ENCODE peak calls at places on chromosome 20, in eight cellular contexts. P is neural progenitor cell, R is Panc1, L is mammary epithelial cell, G is BJ, Y is lower leg skin, E is heart right ventricle, X is mucosa of descending colon. A is an unnamed sample.

GRCh38 chr20:19903168-19903676 is 113.9 kb upstream of the NAA20 start:
- DNase-seq in P (no peak), R (no peak), L (no peak), G (no peak), Y (peak; percentile 42), E (no peak), X (peak; percentile 43), A (no peak)

GRCh38 chr20:53023717-53024116 is 51.6 kb downstream of the TSHZ2 start:
- DNase-seq in P (no peak), R (no peak), L (no peak), G (no peak), Y (no peak), E (no peak), X (no peak), A (no peak)

GRCh38 chr20:59153355-59153681 is 10.3 kb upstream of the ZNF831 start:
- DNase-seq in P (no peak), R (no peak), L (no peak), G (no peak), Y (peak; percentile 51), E (peak; percentile 70), X (peak; percentile 58), A (no peak)

GRCh38 chr20:47453167-47453782 is 48.4 kb upstream of the NCOA3 start:
- DNase-seq in P (no peak), R (peak; percentile 68), L (peak; percentile 95), G (peak; percentile 87), Y (no peak), E (no peak), X (no peak), A (peak; percentile 45)

GRCh38 chr20:56710577-56711465 is 81.7 kb downstream of the TFAP2C start:
- DNase-seq in P (no peak), R (peak; percentile 4), L (peak; percentile 50), G (no peak), Y (no peak), E (no peak), X (no peak), A (no peak)

GRCh38 chr20:59618131-59618530 is 13.8 kb downstream of the PHACTR3 start:
- DNase-seq in P (no peak), R (no peak), L (no peak), G (no peak), Y (no peak), E (no peak), X (no peak), A (no peak)

GRCh38 chr20:5835870-5836269 is 85.7 kb downstream of the SHLD1 start:
- DNase-seq in P (no peak), R (no peak), L (no peak), G (peak; percentile 14), Y (no peak), E (no peak), X (no peak), A (no peak)

GRCh38 chr20:33676652-33677645 is 2.7 kb upstream of the NECAB3 start:
- DNase-seq in P (no peak), R (no peak), L (no peak), G (no peak), Y (no peak), E (no peak), X (peak; percentile 41), A (no peak)

GRCh38 chr20:34751453-34751852 is 47.3 kb downstream of the TP53INP2 start:
- DNase-seq in P (no peak), R (no peak), L (no peak), G (no peak), Y (no peak), E (no peak), X (no peak), A (no peak)

GRCh38 chr20:59073582-59073981 is 31.0 kb upstream of the PRELID3B start:
- DNase-seq in P (no peak), R (no peak), L (no peak), G (no peak), Y (no peak), E (no peak), X (no peak), A (no peak)

GRCh38 chr20:57459278-57459677 is 65.7 kb downstream of the CTCFL start:
- DNase-seq in P (no peak), R (no peak), L (no peak), G (no peak), Y (no peak), E (no peak), X (no peak), A (no peak)

GRCh38 chr20:59752101-59752586 is 147.8 kb downstream of the PHACTR3 start:
- DNase-seq in P (no peak), R (no peak), L (no peak), G (no peak), Y (peak; percentile 24), E (peak; percentile 71), X (peak; percentile 47), A (no peak)

GRCh38 chr20:52031574-52032303 is 159.8 kb downstream of the ZFP64 start:
- DNase-seq in P (no peak), R (no peak), L (no peak), G (peak; percentile 76), Y (no peak), E (no peak), X (no peak), A (peak; percentile 73)

DNA sequence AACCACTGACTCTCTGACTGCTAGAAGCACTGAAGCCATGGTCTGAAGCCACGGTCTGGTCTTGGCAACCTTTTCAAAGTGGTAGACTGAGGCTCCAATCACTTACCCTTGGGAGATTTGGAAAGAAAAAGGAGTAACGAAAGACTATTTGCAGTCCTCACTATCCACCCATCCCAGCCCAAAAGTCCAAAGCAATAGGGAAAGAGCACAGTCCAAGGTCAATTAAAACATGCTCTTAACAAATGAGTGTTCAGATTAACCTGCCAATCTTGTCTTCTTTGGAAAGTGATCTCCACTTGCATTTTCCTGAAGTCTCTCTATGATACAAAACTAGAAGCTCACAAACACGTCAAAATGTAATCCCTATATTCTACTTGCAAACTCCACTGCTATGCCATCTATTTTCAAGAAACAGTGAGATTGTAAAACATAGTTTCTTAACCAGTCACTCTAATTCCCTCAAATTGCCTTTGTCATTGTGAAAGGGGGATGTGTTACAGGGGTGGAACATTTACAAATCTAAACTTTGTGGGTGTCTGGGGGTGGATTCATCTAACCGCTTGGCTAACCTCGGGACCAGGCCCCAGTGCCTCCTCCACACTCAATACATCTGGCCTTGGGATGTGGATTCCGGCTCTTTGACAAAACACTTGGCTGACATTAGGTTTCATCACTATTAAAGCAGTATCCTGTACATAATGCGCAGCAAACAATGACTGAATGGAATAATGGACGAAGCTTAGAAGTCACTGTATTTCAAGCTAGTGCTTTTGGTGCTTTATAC is 56.4 kb downstream of the B4GALT5 start:
- DNase-seq in P (no peak), R (no peak), L (no peak), G (peak; percentile 7), Y (no peak), E (no peak), X (no peak), A (no peak)
- H3K4me3 ChIP-seq in P (no peak overlapping the region), R (no peak overlapping the region), L (no peak overlapping the region), G (no peak overlapping the region), Y (no peak overlapping the region), E (no peak overlapping the region), X (no peak overlapping the region), A (no peak overlapping the region)

GRCh38 chr20:45890077-45890996 is 671 bp downstream of the NEURL2 start:
- DNase-seq in P (peak; percentile 92), R (no peak), L (no peak), G (no peak), Y (peak; percentile 78), E (peak; percentile 81), X (peak; percentile 87), A (no peak)

GRCh38 chr20:45890997-45891983 is at the start of the genes CTSA and NEURL2:
- DNase-seq in P (peak; percentile 87), R (no peak), L (peak; percentile 80), G (no peak), Y (peak; percentile 92), E (peak; percentile 95), X (peak; percentile 96), A (peak; percentile 54)

GRCh38 chr20:45892828-45893500 is 1.8 kb downstream of the CTSA start:
- DNase-seq in P (no peak), R (no peak), L (no peak), G (no peak), Y (no peak), E (no peak), X (peak; percentile 66), A (no peak)

GRCh38 chr20:45893831-45894230 is 2.7 kb downstream of the CTSA start:
- DNase-seq in P (no peak), R (no peak), L (no peak), G (no peak), Y (no peak), E (no peak), X (no peak), A (no peak)

DNA sequence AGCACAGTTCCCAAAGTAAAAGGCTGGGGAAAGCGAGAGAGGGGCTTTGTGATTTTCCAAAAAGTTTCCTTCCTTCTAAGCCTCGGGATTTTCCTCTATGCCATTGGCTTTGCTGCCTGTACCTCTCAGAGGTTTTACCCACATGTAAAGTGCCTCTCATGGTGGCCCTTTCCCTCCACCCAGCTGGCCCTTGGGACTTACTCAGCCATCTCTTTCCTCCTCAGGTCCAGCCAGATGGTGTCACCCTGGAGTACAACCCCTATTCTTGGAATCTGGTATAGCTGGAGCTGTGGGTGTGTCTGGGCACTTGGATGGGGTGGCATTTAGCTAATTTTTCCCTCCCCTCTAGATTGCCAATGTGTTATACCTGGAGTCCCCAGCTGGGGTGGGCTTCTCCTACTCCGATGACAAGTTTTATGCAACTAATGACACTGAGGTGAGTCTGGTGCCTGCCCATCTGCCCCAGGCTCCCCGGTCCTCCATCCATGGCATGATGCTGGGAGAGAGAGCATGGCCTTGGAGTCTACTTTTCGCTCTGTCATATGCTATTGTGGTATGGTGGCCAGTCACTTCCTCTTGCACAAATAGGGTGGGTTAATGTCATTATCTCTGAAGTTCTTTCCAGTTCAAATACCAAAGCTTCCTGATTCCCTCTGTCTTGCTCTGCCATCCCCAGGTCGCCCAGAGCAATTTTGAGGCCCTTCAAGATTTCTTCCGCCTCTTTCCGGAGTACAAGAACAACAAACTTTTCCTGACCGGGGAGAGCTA is 1.1 kb downstream of the CTSA start:
- DNase-seq in P (peak; percentile 24), R (no peak), L (peak; percentile 24), G (no peak), Y (no peak), E (no peak), X (no peak), A (no peak)
- TF ChIP-seq CTCF in P (no peak), R (no peak), L (peak; percentile 39), G (peak; percentile 43), Y (no peak), E (peak; percentile 7), X (no peak), A (peak; percentile 27)

GRCh38 chr20:25081730-25082497 is at the start of gene VSX1:
- DNase-seq in P (peak; percentile 48), R (no peak), L (no peak), G (no peak), Y (no peak), E (no peak), X (no peak), A (no peak)
- H3K4me3 ChIP-seq in P (peak within 1 kb of the TSS; percentile 48), R (no peak within 1 kb of the TSS), L (no peak within 1 kb of the TSS), G (no peak within 1 kb of the TSS), Y (no peak within 1 kb of the TSS), E (no peak within 1 kb of the TSS), X (no peak within 1 kb of the TSS), A (no peak within 1 kb of the TSS)

DNA sequence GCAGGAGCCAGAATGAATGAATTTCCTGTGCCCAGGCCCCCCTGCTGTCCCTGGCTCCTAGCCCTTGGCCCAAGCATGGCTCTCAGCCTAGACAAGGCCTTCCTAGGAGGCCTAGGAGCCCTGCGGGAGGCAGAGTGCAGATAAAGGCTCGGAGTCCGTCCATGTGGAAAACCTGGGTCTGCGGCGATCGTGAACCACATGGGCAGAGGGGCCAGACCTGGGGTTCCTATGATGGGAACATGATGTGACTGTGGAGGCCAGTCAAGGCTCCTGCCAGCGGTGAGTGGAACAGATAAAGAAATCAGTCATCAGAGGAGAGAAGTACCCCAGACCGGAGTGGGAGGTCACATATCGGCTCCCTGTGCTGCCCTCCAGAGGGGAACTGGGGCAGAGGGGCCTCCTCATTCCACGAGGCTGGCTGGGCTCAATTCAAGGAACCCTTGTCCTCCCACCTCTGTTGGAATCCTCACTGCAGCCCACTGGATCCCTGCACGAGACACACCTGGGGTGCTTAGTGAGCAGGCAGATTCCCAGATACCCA is 5.8 kb upstream of the VSTM2L start:
- DNase-seq in P (peak; percentile 75), R (no peak), L (no peak), G (no peak), Y (no peak), E (peak; percentile 32), X (no peak), A (no peak)
- TF ChIP-seq CTCF in P (peak; percentile 62), R (no peak), L (no peak), G (peak; percentile 22), Y (no peak), E (peak; percentile 48), X (no peak), A (peak; percentile 47)

A was measured in AG04449.